ENCODE peak calls at places on chromosome 9, in six cellular contexts. One of them, this sample, is unnamed. For H3K4me1, the result is how much of the 10 kb centered on the place peaks cover.

GRCh38 chr9:2231831-2232230 is 216.7 kb downstream of the SMARCA2 start:
- DNase-seq in fibroblast of lung: peak
- DNase-seq in K562: no peak
- DNase-seq in MM.1S: no peak
- DNase-seq in keratinocyte: no peak
- DNase-seq in mesendoderm: no peak
- DNase-seq in this sample: peak

GRCh38 chr9:128892223-128892892 is 10.4 kb downstream of the LRRC8A start:
- DNase-seq in MM.1S: no peak
- DNase-seq in K562: peak
- DNase-seq in fibroblast of lung: peak
- DNase-seq in mesendoderm: no peak
- DNase-seq in keratinocyte: peak
- DNase-seq in this sample: peak

GRCh38 chr9:137550958-137551655 is 572 bp upstream of the MRPL41 start:
- DNase-seq in fibroblast of lung: no peak
- DNase-seq in K562: peak
- DNase-seq in MM.1S: no peak
- DNase-seq in keratinocyte: no peak
- DNase-seq in mesendoderm: peak
- DNase-seq in this sample: no peak

GRCh38 chr9:35035851-35036701 is 36.3 kb downstream of the VCP start:
- DNase-seq in MM.1S: no peak
- DNase-seq in keratinocyte: no peak
- DNase-seq in K562: no peak
- DNase-seq in fibroblast of lung: peak
- DNase-seq in mesendoderm: no peak
- DNase-seq in this sample: no peak

GRCh38 chr9:115132648-115133047 is 14.7 kb upstream of the TNC start:
- DNase-seq in fibroblast of lung: peak
- DNase-seq in keratinocyte: no peak
- DNase-seq in K562: no peak
- DNase-seq in MM.1S: no peak
- DNase-seq in mesendoderm: peak
- DNase-seq in this sample: no peak

GRCh38 chr9:112507281-112507680 is 20.7 kb downstream of the KIAA1958 start:
- DNase-seq in fibroblast of lung: no peak
- DNase-seq in keratinocyte: no peak
- DNase-seq in MM.1S: no peak
- DNase-seq in K562: no peak
- DNase-seq in mesendoderm: no peak
- DNase-seq in this sample: no peak

GRCh38 chr9:126439402-126439765 is 112.8 kb downstream of the MVB12B start:
- DNase-seq in fibroblast of lung: peak
- DNase-seq in keratinocyte: no peak
- DNase-seq in mesendoderm: no peak
- DNase-seq in MM.1S: no peak
- DNase-seq in K562: no peak
- DNase-seq in this sample: peak

GRCh38 chr9:105484226-105484625 is 36.4 kb downstream of the FSD1L start:
- DNase-seq in fibroblast of lung: no peak
- DNase-seq in mesendoderm: no peak
- DNase-seq in MM.1S: no peak
- DNase-seq in keratinocyte: no peak
- DNase-seq in K562: no peak
- DNase-seq in this sample: no peak

GRCh38 chr9:123138156-123138555 is 104.7 kb downstream of the GPR21 start:
- DNase-seq in keratinocyte: no peak
- DNase-seq in MM.1S: peak
- DNase-seq in mesendoderm: no peak
- DNase-seq in K562: no peak
- DNase-seq in fibroblast of lung: no peak
- DNase-seq in this sample: no peak

GRCh38 chr9:129245276-129245675 is 67.2 kb upstream of the IER5L start:
- DNase-seq in keratinocyte: no peak
- DNase-seq in fibroblast of lung: no peak
- DNase-seq in MM.1S: no peak
- DNase-seq in mesendoderm: peak
- DNase-seq in K562: no peak
- DNase-seq in this sample: peak

GRCh38 chr9:86752727-86753126 is 194.6 kb downstream of the GAS1 start:
- DNase-seq in fibroblast of lung: no peak
- DNase-seq in keratinocyte: no peak
- DNase-seq in K562: peak
- DNase-seq in MM.1S: no peak
- DNase-seq in mesendoderm: no peak
- DNase-seq in this sample: no peak

GRCh38 chr9:83430681-83431080 is 107.5 kb downstream of the FRMD3 start:
- DNase-seq in K562: no peak
- DNase-seq in MM.1S: no peak
- DNase-seq in fibroblast of lung: no peak
- DNase-seq in keratinocyte: no peak
- DNase-seq in mesendoderm: no peak
- DNase-seq in this sample: no peak

GRCh38 chr9:73133921-73134407 is 17.7 kb upstream of the ANXA1 start:
- DNase-seq in MM.1S: peak
- DNase-seq in fibroblast of lung: peak
- DNase-seq in mesendoderm: no peak
- DNase-seq in keratinocyte: no peak
- DNase-seq in K562: no peak
- DNase-seq in this sample: no peak

GRCh38 chr9:106697390-106697789 is 165.6 kb upstream of the ZNF462 start:
- DNase-seq in mesendoderm: no peak
- DNase-seq in fibroblast of lung: no peak
- DNase-seq in MM.1S: no peak
- DNase-seq in K562: no peak
- DNase-seq in keratinocyte: no peak
- DNase-seq in this sample: no peak

GRCh38 chr9:122065923-122066629 is 27.0 kb downstream of the TTLL11 start:
- DNase-seq in fibroblast of lung: no peak
- DNase-seq in MM.1S: no peak
- DNase-seq in keratinocyte: no peak
- DNase-seq in mesendoderm: no peak
- DNase-seq in K562: peak
- DNase-seq in this sample: no peak

GRCh38 chr9:33131505-33132248 is 35.5 kb downstream of the B4GALT1 start:
- DNase-seq in mesendoderm: no peak
- DNase-seq in keratinocyte: no peak
- DNase-seq in MM.1S: no peak
- DNase-seq in K562: no peak
- DNase-seq in fibroblast of lung: no peak
- DNase-seq in this sample: no peak

GRCh38 chr9:74800226-74800625 is 87.5 kb downstream of the TRPM6 start:
- DNase-seq in MM.1S: no peak
- DNase-seq in keratinocyte: no peak
- DNase-seq in K562: no peak
- DNase-seq in mesendoderm: no peak
- DNase-seq in fibroblast of lung: no peak
- DNase-seq in this sample: no peak

GRCh38 chr9:35152926-35153325 is 8.9 kb upstream of the UNC13B start:
- DNase-seq in K562: no peak
- DNase-seq in fibroblast of lung: no peak
- DNase-seq in MM.1S: no peak
- DNase-seq in mesendoderm: no peak
- DNase-seq in keratinocyte: no peak
- DNase-seq in this sample: no peak

GRCh38 chr9:108434502-108434901 is 421.3 kb downstream of the ACTL7B start:
- DNase-seq in keratinocyte: no peak
- DNase-seq in MM.1S: no peak
- DNase-seq in fibroblast of lung: peak
- DNase-seq in K562: no peak
- DNase-seq in mesendoderm: peak
- DNase-seq in this sample: peak

GRCh38 chr9:84139296-84140100 is 158.9 kb downstream of the RMI1 start:
- DNase-seq in mesendoderm: no peak
- DNase-seq in MM.1S: peak
- DNase-seq in keratinocyte: no peak
- DNase-seq in fibroblast of lung: peak
- DNase-seq in K562: no peak
- DNase-seq in this sample: peak

GRCh38 chr9:6076856-6077255 is 61.4 kb upstream of the RANBP6 start:
- DNase-seq in fibroblast of lung: no peak
- DNase-seq in K562: no peak
- DNase-seq in mesendoderm: no peak
- DNase-seq in keratinocyte: no peak
- DNase-seq in MM.1S: no peak
- DNase-seq in this sample: peak

GRCh38 chr9:86082870-86083269 is 16.5 kb downstream of the GOLM1 start:
- DNase-seq in K562: no peak
- DNase-seq in fibroblast of lung: no peak
- DNase-seq in MM.1S: no peak
- DNase-seq in keratinocyte: no peak
- DNase-seq in mesendoderm: no peak
- DNase-seq in this sample: peak

GRCh38 chr9:120481248-120481647 is 98.7 kb downstream of the CDK5RAP2 start:
- DNase-seq in mesendoderm: no peak
- DNase-seq in fibroblast of lung: no peak
- DNase-seq in keratinocyte: no peak
- DNase-seq in K562: no peak
- DNase-seq in MM.1S: no peak
- DNase-seq in this sample: no peak

GRCh38 chr9:70055867-70056266 is 12.2 kb downstream of the MAMDC2 start:
- DNase-seq in MM.1S: no peak
- DNase-seq in mesendoderm: no peak
- DNase-seq in keratinocyte: no peak
- DNase-seq in K562: no peak
- DNase-seq in fibroblast of lung: no peak
- DNase-seq in this sample: no peak

GRCh38 chr9:4430492-4431261 is 59.6 kb upstream of the SLC1A1 start:
- DNase-seq in fibroblast of lung: peak
- DNase-seq in mesendoderm: no peak
- DNase-seq in K562: no peak
- DNase-seq in keratinocyte: no peak
- DNase-seq in MM.1S: no peak
- DNase-seq in this sample: peak

GRCh38 chr9:127858041-127858512 is 3.6 kb upstream of the ENG start:
- DNase-seq in keratinocyte: no peak
- DNase-seq in MM.1S: no peak
- DNase-seq in K562: no peak
- DNase-seq in mesendoderm: no peak
- DNase-seq in fibroblast of lung: no peak
- DNase-seq in this sample: no peak

GRCh38 chr9:123787411-123787810 is 142.5 kb downstream of the DENND1A start:
- DNase-seq in fibroblast of lung: no peak
- DNase-seq in K562: no peak
- DNase-seq in mesendoderm: no peak
- DNase-seq in MM.1S: no peak
- DNase-seq in keratinocyte: no peak
- DNase-seq in this sample: no peak

GRCh38 chr9:82880353-82880752 is 182.6 kb downstream of the RASEF start:
- DNase-seq in keratinocyte: no peak
- DNase-seq in MM.1S: no peak
- DNase-seq in K562: no peak
- DNase-seq in fibroblast of lung: no peak
- DNase-seq in mesendoderm: no peak
- DNase-seq in this sample: no peak

GRCh38 chr9:135030711-135031245 is 56.7 kb upstream of the OLFM1 start:
- DNase-seq in mesendoderm: no peak
- DNase-seq in fibroblast of lung: no peak
- DNase-seq in K562: no peak
- DNase-seq in MM.1S: no peak
- DNase-seq in keratinocyte: no peak
- DNase-seq in this sample: no peak

GRCh38 chr9:136238342-136238732 is 7.3 kb downstream of the QSOX2 start:
- DNase-seq in fibroblast of lung: no peak
- DNase-seq in mesendoderm: no peak
- DNase-seq in K562: no peak
- DNase-seq in MM.1S: no peak
- DNase-seq in keratinocyte: no peak
- DNase-seq in this sample: no peak
- H3K4me1 ChIP-seq in fibroblast of lung: under half
- H3K4me1 ChIP-seq in mesendoderm: under half
- H3K4me1 ChIP-seq in K562: half or more
- H3K4me1 ChIP-seq in MM.1S: under half
- H3K4me1 ChIP-seq in keratinocyte: under half
- H3K4me1 ChIP-seq in this sample: under half

DNA sequence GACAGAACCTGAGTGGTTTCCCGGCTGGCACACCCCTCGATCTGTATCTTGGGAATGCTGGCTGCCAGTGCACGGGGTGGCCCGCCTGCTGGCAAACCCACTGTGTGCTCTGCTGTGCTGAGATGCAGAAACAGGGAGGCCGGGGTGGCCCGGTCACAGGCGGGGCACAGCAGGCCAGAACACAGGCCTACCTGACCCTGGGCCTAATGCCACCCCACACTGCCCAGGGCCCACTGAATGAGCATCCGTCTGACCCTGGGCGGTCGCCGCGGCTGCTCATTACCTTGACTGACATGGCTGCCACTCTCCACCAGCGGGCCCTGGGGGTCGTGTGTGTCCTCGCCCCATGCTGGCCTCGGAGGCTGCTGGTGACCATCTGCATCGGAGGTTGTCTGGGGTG is 14.2 kb upstream of the QSOX2 start:
- DNase-seq in MM.1S: no peak
- DNase-seq in fibroblast of lung: no peak
- DNase-seq in K562: no peak
- DNase-seq in keratinocyte: no peak
- DNase-seq in mesendoderm: no peak
- DNase-seq in this sample: no peak
- H3K4me2 ChIP-seq in MM.1S: no peak
- H3K4me2 ChIP-seq in fibroblast of lung: no peak
- H3K4me2 ChIP-seq in K562: no peak
- H3K4me2 ChIP-seq in keratinocyte: no peak
- H3K4me2 ChIP-seq in mesendoderm: no peak
- H3K4me2 ChIP-seq in this sample: no peak

GRCh38 chr9:37919166-37919955 is 15.4 kb upstream of the SLC25A51 start:
- DNase-seq in keratinocyte: no peak
- DNase-seq in K562: no peak
- DNase-seq in fibroblast of lung: no peak
- DNase-seq in MM.1S: no peak
- DNase-seq in mesendoderm: no peak
- DNase-seq in this sample: no peak
- H3K4me1 ChIP-seq in keratinocyte: under half
- H3K4me1 ChIP-seq in K562: under half
- H3K4me1 ChIP-seq in fibroblast of lung: under half
- H3K4me1 ChIP-seq in MM.1S: under half
- H3K4me1 ChIP-seq in mesendoderm: under half
- H3K4me1 ChIP-seq in this sample: under half

GRCh38 chr9:94995294-94995693 is 268.8 kb downstream of the AOPEP start:
- DNase-seq in K562: no peak
- DNase-seq in MM.1S: no peak
- DNase-seq in mesendoderm: no peak
- DNase-seq in fibroblast of lung: no peak
- DNase-seq in keratinocyte: no peak
- DNase-seq in this sample: no peak

GRCh38 chr9:94993141-94993820 is 266.8 kb downstream of the AOPEP start:
- DNase-seq in mesendoderm: no peak
- DNase-seq in keratinocyte: no peak
- DNase-seq in fibroblast of lung: no peak
- DNase-seq in MM.1S: no peak
- DNase-seq in K562: no peak
- DNase-seq in this sample: no peak

GRCh38 chr9:94990897-94991561 is 264.5 kb downstream of the AOPEP start:
- DNase-seq in fibroblast of lung: no peak
- DNase-seq in mesendoderm: no peak
- DNase-seq in MM.1S: no peak
- DNase-seq in keratinocyte: no peak
- DNase-seq in K562: no peak
- DNase-seq in this sample: no peak

GRCh38 chr9:94993821-94994165 is 267.3 kb downstream of the AOPEP start:
- DNase-seq in mesendoderm: no peak
- DNase-seq in MM.1S: no peak
- DNase-seq in K562: no peak
- DNase-seq in keratinocyte: no peak
- DNase-seq in fibroblast of lung: no peak
- DNase-seq in this sample: no peak

GRCh38 chr9:94991961-94992907 is 265.7 kb downstream of the AOPEP start:
- DNase-seq in mesendoderm: no peak
- DNase-seq in fibroblast of lung: no peak
- DNase-seq in keratinocyte: no peak
- DNase-seq in K562: no peak
- DNase-seq in MM.1S: no peak
- DNase-seq in this sample: no peak
- H3K4me2 ChIP-seq in mesendoderm: no peak
- H3K4me2 ChIP-seq in fibroblast of lung: no peak
- H3K4me2 ChIP-seq in keratinocyte: no peak
- H3K4me2 ChIP-seq in K562: no peak
- H3K4me2 ChIP-seq in MM.1S: no peak
- H3K4me2 ChIP-seq in this sample: no peak